ENCODE peak calls at places on chromosomes 2 and 18, in six cellular contexts. C is fibroblast of pulmonary artery, A is suprapubic skin, U is neural crest cell, I is endothelial cell of umbilical vein, J is breast epithelium. P is an unnamed sample.
A peak's percentile ranks its signal among the peaks of the same experiment; 100 is the strongest.

GRCh38 chr2:222835142-222835822 is 25.6 kb upstream of the ACSL3 start:
- DNase-seq in C (no peak), U (no peak), A (no peak), J (no peak), I (no peak), P (peak; percentile 18)

GRCh38 chr2:109356251-109357035 is 227.4 kb downstream of the SH3RF3 start:
- DNase-seq in J (no peak), U (no peak), A (no peak), I (no peak), C (no peak), P (no peak)

GRCh38 chr2:10720983-10721343 is 467 bp upstream of the ATP6V1C2 start:
- DNase-seq in C (no peak), I (no peak), U (no peak), J (no peak), A (no peak), P (no peak)

GRCh38 chr2:4898706-4899105 is 793.5 kb upstream of the SOX11 start:
- DNase-seq in J (no peak), A (no peak), I (peak; percentile 4), C (peak; percentile 3), U (no peak), P (no peak)

GRCh38 chr2:55431982-55432627 is 12.4 kb upstream of the CCDC88A start:
- DNase-seq in U (no peak), C (peak; percentile 69), A (no peak), J (no peak), I (peak; percentile 58), P (peak; percentile 70)

GRCh38 chr2:27316655-27317412 is 6.1 kb downstream of the MPV17 start:
- DNase-seq in I (no peak), A (no peak), J (no peak), C (no peak), U (no peak), P (no peak)

GRCh38 chr2:214103199-214104001 is 307.5 kb upstream of the VWC2L start:
- DNase-seq in J (no peak), A (no peak), U (no peak), C (no peak), I (peak; percentile 35), P (peak; percentile 26)

GRCh38 chr2:225667465-225667864 is 268.0 kb downstream of the NYAP2 start:
- DNase-seq in A (no peak), C (no peak), I (no peak), J (no peak), U (no peak), P (no peak)

GRCh38 chr18:34942276-34942675 is 98.9 kb upstream of the MAPRE2 start:
- DNase-seq in A (no peak), I (no peak), J (no peak), C (no peak), U (no peak), P (no peak)

GRCh38 chr2:44833123-44834069 is 108.1 kb upstream of the SIX3 start:
- DNase-seq in J (no peak), C (no peak), I (no peak), U (no peak), A (no peak), P (peak; percentile 21)

GRCh38 chr2:65407240-65407639 is 25.2 kb downstream of the SPRED2 start:
- DNase-seq in U (no peak), A (no peak), C (no peak), I (no peak), J (no peak), P (no peak)

GRCh38 chr2:112483821-112484220 is 1.9 kb downstream of the TTL start:
- DNase-seq in I (peak; percentile 40), A (no peak), J (no peak), U (no peak), C (no peak), P (no peak)

GRCh38 chr2:214774108-214774507 is 35.4 kb downstream of the BARD1 start:
- DNase-seq in C (peak; percentile 21), I (peak; percentile 18), J (no peak), A (no peak), U (no peak), P (peak; percentile 73)

GRCh38 chr2:119179951-119180350 is 21.4 kb upstream of the C1QL2 start:
- DNase-seq in A (no peak), I (no peak), J (no peak), C (no peak), U (no peak), P (no peak)
- TF ChIP-seq CTCF in A (no peak), I (no peak), J (no peak), C (no peak), U (no peak), P (no peak)

DNA sequence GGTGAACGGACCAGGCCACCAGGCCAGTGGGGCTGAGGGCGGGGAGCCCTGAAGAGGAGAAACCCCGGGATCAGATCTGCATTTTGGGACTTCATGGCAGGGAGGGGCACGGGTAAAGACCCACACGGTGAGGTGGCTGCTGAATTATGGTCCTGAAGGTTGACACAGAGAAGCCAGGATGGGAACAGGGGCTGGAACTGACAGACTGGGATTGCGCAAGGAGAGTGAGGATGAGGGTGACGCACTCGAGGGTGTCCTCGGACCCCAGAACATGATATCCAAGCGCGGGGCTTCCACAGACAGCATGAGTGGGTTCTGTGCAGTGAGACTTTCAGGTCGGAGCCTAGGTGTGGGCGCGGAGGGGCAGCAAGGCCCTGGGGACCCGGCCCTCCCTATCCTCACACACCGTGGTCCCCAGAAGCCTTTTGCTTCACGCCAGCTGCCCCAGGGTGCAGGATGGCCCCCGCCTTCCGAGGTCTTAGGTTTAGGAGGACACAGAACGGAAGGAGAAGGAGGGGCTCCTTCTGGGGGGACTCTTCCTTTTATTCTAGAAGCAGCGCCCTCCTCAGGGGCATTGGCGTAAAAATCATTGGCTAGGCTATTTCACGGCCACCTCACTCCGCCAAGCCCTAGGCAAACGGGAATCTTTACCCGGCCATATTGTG is 416.8 kb upstream of the HS6ST1 start:
- DNase-seq in A (no peak), I (no peak), J (no peak), C (no peak), U (no peak), P (no peak)
- TF ChIP-seq CTCF in A (no peak), I (no peak), J (no peak), C (no peak), U (no peak), P (no peak)

GRCh38 chr2:17148298-17149228 is 369.7 kb downstream of the RAD51AP2 start:
- DNase-seq in I (no peak), C (peak; percentile 6), U (peak; percentile 9), J (no peak), A (no peak), P (peak; percentile 65)
- TF ChIP-seq CTCF in I (no peak), C (peak; percentile 31), U (peak; percentile 55), J (no peak), A (peak; percentile 5), P (peak; percentile 47)

GRCh38 chr2:20103514-20103913 is 52.1 kb upstream of the LAPTM4A start:
- DNase-seq in A (no peak), I (no peak), J (no peak), C (peak; percentile 43), U (no peak), P (peak; percentile 63)
- TF ChIP-seq CTCF in A (peak; percentile 9), I (no peak), J (no peak), C (peak; percentile 31), U (peak; percentile 56), P (no peak)

GRCh38 chr2:46026431-46026830 is 270.8 kb upstream of the EPAS1 start:
- DNase-seq in C (no peak), U (no peak), J (no peak), A (no peak), I (no peak), P (no peak)

GRCh38 chr2:46032161-46032813 is 264.9 kb upstream of the EPAS1 start:
- DNase-seq in U (no peak), C (no peak), I (peak; percentile 30), J (no peak), A (no peak), P (no peak)

GRCh38 chr2:46031124-46031523 is 266.1 kb upstream of the EPAS1 start:
- DNase-seq in J (no peak), A (no peak), C (no peak), I (no peak), U (no peak), P (no peak)

GRCh38 chr2:46030330-46030729 is 266.9 kb upstream of the EPAS1 start:
- DNase-seq in J (no peak), I (no peak), U (no peak), C (no peak), A (no peak), P (no peak)

GRCh38 chr2:46029332-46029811 is 267.8 kb upstream of the EPAS1 start:
- DNase-seq in I (peak; percentile 96), A (no peak), C (peak; percentile 64), J (no peak), U (no peak), P (peak; percentile 40)
- TF ChIP-seq CTCF in I (peak; percentile 32), A (no peak), C (peak; percentile 17), J (no peak), U (peak; percentile 18), P (no peak)

GRCh38 chr2:137943948-137944347 is 20.3 kb upstream of the HNMT start:
- DNase-seq in A (no peak), I (no peak), U (no peak), J (no peak), C (no peak), P (no peak)
- TF ChIP-seq CTCF in A (no peak), I (no peak), U (no peak), J (no peak), C (no peak), P (peak; percentile 6)

GRCh38 chr18:7592305-7593071 is 25.4 kb downstream of the PTPRM start:
- DNase-seq in J (no peak), A (no peak), C (no peak), U (no peak), I (no peak), P (no peak)
- TF ChIP-seq CTCF in J (no peak), A (no peak), C (peak; percentile 4), U (peak; percentile 42), I (peak; percentile 10), P (no peak)

GRCh38 chr18:23095463-23095862 is 39.8 kb upstream of the CABLES1 start:
- DNase-seq in C (no peak), U (no peak), A (no peak), I (no peak), J (no peak), P (no peak)
- TF ChIP-seq CTCF in C (peak; percentile 12), U (no peak), A (no peak), I (peak; percentile 8), J (no peak), P (no peak)